ENCODE peak calls at places on chromosomes 12 and 14, in five cellular contexts. K, U, P, T and J are unnamed samples.
A peak's percentile ranks its signal among the peaks of the same experiment; 100 is the strongest.

GRCh38 chr14:32693114-32693513 is 245.6 kb upstream of the NPAS3 start:
- DNase-seq in T (no peak), P (no peak), K (no peak), U (no peak), J (no peak)

GRCh38 chr12:10082057-10082874 is 16.5 kb downstream of the CLEC1A start:
- DNase-seq in U (no peak), P (no peak), T (no peak), K (no peak), J (no peak)

GRCh38 chr14:64569108-64570045 is 19.6 kb downstream of the PPP1R36 start:
- DNase-seq in T (no peak), P (peak; percentile 82), K (peak; percentile 66), U (no peak), J (peak; percentile 18)

GRCh38 chr14:35405304-35405996 is 901 bp upstream of the NFKBIA start:
- DNase-seq in K (no peak), P (no peak), T (no peak), U (peak; percentile 51), J (peak; percentile 54)

GRCh38 chr14:58072288-58073071 is 79.5 kb downstream of the ARMH4 start:
- DNase-seq in P (peak; percentile 72), U (no peak), K (no peak), T (no peak), J (peak; percentile 62)

GRCh38 chr12:10042167-10042566 is 11.7 kb downstream of the CLEC9A start:
- DNase-seq in U (no peak), P (no peak), T (no peak), K (no peak), J (no peak)

GRCh38 chr14:92783813-92784431 is 10.2 kb upstream of the GOLGA5 start:
- DNase-seq in P (peak; percentile 70), T (no peak), U (no peak), K (no peak), J (peak; percentile 31)

GRCh38 chr12:115155665-115156645 is 472.0 kb upstream of the TBX3 start:
- DNase-seq in K (no peak), P (peak; percentile 50), T (no peak), U (no peak), J (no peak)

GRCh38 chr12:124632510-124632909 is 65.1 kb upstream of the NCOR2 start:
- DNase-seq in U (no peak), T (no peak), P (peak; percentile 30), K (no peak), J (no peak)

GRCh38 chr14:34711808-34712712 is 2.3 kb downstream of the CFL2 start:
- DNase-seq in P (no peak), K (no peak), U (no peak), T (no peak), J (no peak)

GRCh38 chr12:69672195-69672594 is 26.9 kb downstream of the BEST3 start:
- DNase-seq in P (no peak), U (no peak), T (no peak), K (no peak), J (no peak)

GRCh38 chr14:102516531-102517411 is 7.2 kb upstream of the ANKRD9 start:
- DNase-seq in K (no peak), P (peak; percentile 58), T (no peak), U (peak; percentile 44), J (peak; percentile 65)

GRCh38 chr14:30034049-30034635 is 106.5 kb upstream of the PRKD1 start:
- DNase-seq in U (no peak), P (no peak), T (no peak), K (no peak), J (no peak)

GRCh38 chr14:102589761-102590290 is 2.6 kb upstream of the RCOR1 start:
- DNase-seq in P (no peak), U (no peak), T (no peak), K (no peak), J (no peak)

GRCh38 chr14:20476795-20477194 is 7.6 kb downstream of the PNP start:
- DNase-seq in U (no peak), T (no peak), K (no peak), P (no peak), J (no peak)

GRCh38 chr12:78431931-78432330 is 432.6 kb upstream of the SYT1 start:
- DNase-seq in T (no peak), U (no peak), K (no peak), P (no peak), J (no peak)

GRCh38 chr12:71186571-71187288 is 28.9 kb upstream of the TSPAN8 start:
- DNase-seq in U (no peak), T (no peak), P (no peak), K (no peak), J (no peak)
- TF ChIP-seq CTCF in U (no peak), T (no peak), P (no peak), K (no peak), J (no peak)

GRCh38 chr14:28584951-28585350 is 181.6 kb upstream of the FOXG1 start:
- DNase-seq in U (no peak), T (no peak), K (no peak), P (no peak), J (no peak)
- H3K9me3 ChIP-seq in U (no peaks in the 10 kb centered on the region), T (no peaks in the 10 kb centered on the region), K (no peaks in the 10 kb centered on the region), P (no peaks in the 10 kb centered on the region), J (no peaks in the 10 kb centered on the region)

GRCh38 chr12:53047221-53048032 is 2.4 kb upstream of the TNS2 start:
- DNase-seq in U (peak; percentile 73), T (no peak), K (peak; percentile 80), P (peak; percentile 83), J (peak; percentile 88)
- TF ChIP-seq POLR2A in U (peak; percentile 27), T (peak; percentile 67), K (no peak), P (peak; percentile 38), J (peak; percentile 74)

DNA sequence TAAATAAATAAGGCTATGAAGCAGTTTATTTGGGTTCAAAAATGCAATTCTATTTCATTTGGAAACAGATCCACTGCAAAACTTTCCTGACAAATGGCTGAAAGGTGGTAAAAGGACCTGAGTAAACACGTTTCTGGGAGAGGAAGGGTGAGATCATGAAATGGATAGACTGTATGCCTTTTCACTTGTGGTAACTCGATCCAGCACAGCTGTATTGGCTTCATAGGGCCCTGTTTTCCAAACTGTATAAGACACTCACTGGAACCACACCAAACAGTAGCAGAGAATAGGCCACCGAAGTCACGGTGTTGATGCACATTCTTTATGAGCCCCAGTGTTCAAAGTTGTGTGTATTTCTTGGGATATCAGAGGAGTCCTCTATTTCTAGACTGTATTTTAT is 325.2 kb upstream of the DIO2 start:
- DNase-seq in K (no peak), T (no peak), U (no peak), P (no peak), J (no peak)
- TF ChIP-seq CTCF in K (no peak), T (no peak), U (no peak), P (no peak), J (no peak)

GRCh38 chr12:94359761-94360160 is 99.9 kb downstream of the CEP83 start:
- DNase-seq in P (no peak), T (no peak), U (no peak), K (no peak), J (no peak)
- H3K9me3 ChIP-seq in P (peaks cover 12% of the 10 kb centered on the region), T (no peaks in the 10 kb centered on the region), U (no peaks in the 10 kb centered on the region), K (peaks cover 4% of the 10 kb centered on the region), J (no peaks in the 10 kb centered on the region)

DNA sequence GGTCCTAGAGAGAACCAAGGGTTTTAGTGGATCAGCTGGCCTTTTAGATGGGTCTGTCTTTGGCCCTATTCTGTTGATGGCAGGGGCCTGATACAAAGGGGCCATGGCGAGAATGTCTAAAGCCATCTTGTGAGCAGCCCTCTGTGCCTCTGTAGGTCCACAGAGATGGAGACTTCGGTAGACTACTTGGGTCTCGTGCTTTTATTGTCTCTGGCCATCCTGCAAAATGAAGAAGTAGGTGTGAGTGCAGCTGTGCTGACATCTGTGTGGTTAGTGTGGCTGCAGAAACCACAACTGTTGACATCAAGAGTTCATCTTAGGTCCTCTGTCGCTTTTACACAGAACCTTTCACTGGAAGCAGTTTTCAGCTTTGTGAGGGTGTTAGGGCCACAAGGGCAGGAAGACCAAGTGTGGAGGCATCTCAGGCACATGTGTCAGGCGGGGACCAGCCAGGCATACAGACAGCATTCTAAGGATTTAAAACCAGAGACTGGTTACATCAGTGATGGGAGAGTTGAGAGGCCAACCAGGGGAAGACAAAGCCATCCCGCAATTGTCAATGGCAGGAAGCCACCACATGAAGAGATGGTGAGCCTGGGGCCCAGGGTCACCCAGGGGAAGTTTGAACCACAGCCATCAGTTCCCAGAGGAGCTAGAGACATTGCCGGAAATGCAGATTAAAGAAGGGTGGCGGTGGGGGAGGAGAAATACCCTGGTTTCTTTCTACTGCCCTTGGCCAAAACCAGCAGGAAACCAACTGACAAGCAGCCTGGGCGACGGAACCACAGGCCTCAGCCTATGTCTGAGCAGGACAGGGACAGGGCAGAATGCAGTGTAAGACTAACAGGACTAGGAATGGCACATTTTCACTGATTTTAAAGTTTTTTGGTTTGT is 13.0 kb upstream of the TPCN1 start:
- DNase-seq in P (no peak), T (peak; percentile 28), K (no peak), U (peak; percentile 90), J (no peak)
- TF ChIP-seq POLR2A in P (no peak), T (peak; percentile 11), K (no peak), U (no peak), J (no peak)

DNA sequence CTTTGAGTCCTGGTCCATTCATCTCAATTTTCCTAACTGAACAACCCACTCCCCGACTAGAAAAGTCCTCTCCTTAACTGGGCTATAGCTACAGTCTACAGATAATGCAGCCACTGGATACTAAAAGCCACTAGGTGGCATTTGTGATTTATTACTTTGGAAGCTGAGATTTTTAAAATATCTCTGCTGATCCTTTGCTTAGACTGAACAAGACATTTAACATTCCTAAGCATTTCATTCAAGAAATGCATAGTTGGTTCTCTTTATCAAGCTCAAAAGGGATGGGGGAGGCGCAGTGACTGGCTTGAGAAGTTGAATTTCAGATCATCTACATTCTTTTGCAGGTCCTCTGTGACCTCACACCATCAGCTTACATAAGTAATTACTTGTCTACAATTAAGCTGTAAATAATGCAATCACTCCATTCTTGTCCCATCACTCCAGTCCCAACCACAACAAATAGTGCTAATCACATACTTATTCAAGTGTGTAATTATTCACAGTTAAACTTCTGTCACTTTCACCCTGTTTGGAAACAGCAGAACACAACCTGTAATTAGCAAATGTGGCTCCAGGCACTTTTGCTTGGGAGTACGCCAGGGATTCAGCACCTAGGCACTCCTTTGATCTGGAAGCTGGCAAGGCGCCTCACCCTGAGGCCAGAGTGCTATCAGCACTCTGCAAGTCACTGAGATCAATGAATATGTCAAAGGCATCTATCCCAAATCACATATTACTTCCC is 203.5 kb downstream of the NOVA1 start:
- DNase-seq in K (no peak), P (no peak), U (no peak), T (no peak), J (peak; percentile 19)
- TF ChIP-seq CTCF in K (no peak), P (peak; percentile 56), U (no peak), T (peak; percentile 7), J (peak; percentile 42)

DNA sequence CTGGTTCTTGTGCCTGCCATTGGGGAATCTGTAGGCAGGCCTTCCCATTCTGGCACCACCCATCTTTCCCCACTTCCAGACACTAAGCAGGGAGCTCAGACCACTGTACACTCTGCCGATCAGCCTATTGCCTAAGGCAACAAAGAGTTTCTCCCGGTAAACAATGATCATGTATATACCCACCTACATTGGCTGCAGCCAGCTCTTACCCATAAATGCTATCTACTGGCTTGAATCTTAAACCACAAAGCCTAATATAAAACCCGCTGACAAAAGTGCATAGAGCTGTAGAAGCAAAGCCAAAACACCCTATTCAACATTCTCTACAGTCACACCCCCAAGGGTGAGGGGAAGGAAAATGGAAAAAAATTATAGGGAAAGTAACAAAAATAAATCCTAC is 20.8 kb upstream of the GLIPR1 start:
- DNase-seq in P (no peak), U (no peak), T (no peak), K (no peak), J (no peak)
- H3K9me3 ChIP-seq in P (peaks cover 4% of the 10 kb centered on the region), U (no peaks in the 10 kb centered on the region), T (no peaks in the 10 kb centered on the region), K (no peaks in the 10 kb centered on the region), J (no peaks in the 10 kb centered on the region)